ENCODE peak calls at places on chromosomes 12 and 14, in nine cellular contexts. S is left ventricle myocardium inferior; D is activated CD4-positive, alpha-beta T cell treated with anti-CD3 and anti-CD28 coated beads, Interleukin-2, amount 10 ng/mL, durations not matched to agents 7 days and 5 days; X is EH; L is NCI-H774; T is stimulated activated naive CD4-positive, alpha-beta T cell; E is NCI-H1417; B is GM13976; H is adrenal gland. R is an unnamed sample.
A peak's percentile ranks its signal among the peaks of the same experiment; 100 is the strongest.

GRCh38 chr12:6684609-6685008 is 4.6 kb downstream of the ZNF384 start:
- DNase-seq in D (peak; percentile 69), T (peak; percentile 23), X (peak; percentile 49), B (no peak), L (peak; percentile 33), H (no peak), S (no peak), E (peak; percentile 6), R (peak; percentile 58)

GRCh38 chr14:75277796-75278421 is 719 bp upstream of the FOS start:
- DNase-seq in L (no peak), B (no peak), T (no peak), E (no peak), X (no peak), D (no peak), H (no peak), S (no peak), R (no peak)

GRCh38 chr12:14057895-14058294 is 76.5 kb upstream of the GRIN2B start:
- DNase-seq in T (no peak), D (no peak), B (no peak), E (no peak), S (no peak), L (no peak), X (no peak), H (no peak), R (no peak)

GRCh38 chr12:1034726-1035457 is 43.9 kb downstream of the ERC1 start:
- DNase-seq in T (no peak), B (no peak), H (no peak), S (no peak), E (no peak), X (no peak), L (no peak), D (no peak), R (no peak)

GRCh38 chr12:107374136-107374535 is 280.8 kb upstream of the CRY1 start:
- DNase-seq in E (no peak), X (no peak), B (no peak), L (no peak), H (no peak), T (no peak), S (no peak), D (no peak), R (no peak)

GRCh38 chr14:37230551-37231194 is 32.9 kb downstream of the MIPOL1 start:
- DNase-seq in X (peak; percentile 66), E (peak; percentile 49), S (no peak), L (peak; percentile 73), D (peak; percentile 46), H (no peak), T (no peak), B (peak; percentile 27), R (no peak)

GRCh38 chr14:104724407-104724980 is 465 bp downstream of the ADSS1 start:
- DNase-seq in B (no peak), X (peak; percentile 31), L (peak; percentile 21), S (peak; percentile 83), H (peak; percentile 72), D (peak; percentile 31), E (no peak), T (no peak), R (no peak)

GRCh38 chr14:103078860-103079587 is 5.0 kb upstream of the LBHD2 start:
- DNase-seq in B (no peak), H (no peak), X (no peak), E (no peak), L (no peak), S (no peak), T (no peak), D (no peak), R (no peak)

GRCh38 chr14:67599698-67600561 is at the start of gene PIGH:
- DNase-seq in T (peak; percentile 88), D (peak; percentile 94), S (peak; percentile 91), B (peak; percentile 96), L (peak; percentile 70), X (peak; percentile 84), E (peak; percentile 87), H (peak; percentile 95), R (peak; percentile 94)

R was measured in DND-41.